ENCODE peak calls at places on chromosomes 1 and 21, in six cellular contexts. D is HepG2, S is K562, A is H1, M is NB4, Z is HCT116. G is an unnamed sample.

GRCh38 chr1:22916469-22916817 is 56.2 kb downstream of the LACTBL1 start:
- DNase-seq in D (no peak), Z (no peak), S (no peak), A (no peak), M (peak), G (no peak)

GRCh38 chr1:916173-917075 is 7.3 kb upstream of the SAMD11 start:
- DNase-seq in D (no peak), A (no peak), Z (no peak), S (no peak), M (peak), G (no peak)

GRCh38 chr1:98172578-98172977 is 251.7 kb upstream of the DPYD start:
- DNase-seq in M (no peak), D (no peak), A (no peak), S (no peak), Z (no peak), G (no peak)

GRCh38 chr1:248714248-248714647 is 11.7 kb upstream of the OR14I1 start:
- DNase-seq in S (no peak), M (peak), Z (no peak), A (no peak), D (no peak), G (no peak)

GRCh38 chr1:14138135-14138506 is 438.1 kb downstream of the PRDM2 start:
- DNase-seq in A (no peak), Z (no peak), D (no peak), M (no peak), S (no peak), G (no peak)

GRCh38 chr1:11690669-11691301 is 725 bp upstream of the DRAXIN start:
- DNase-seq in M (no peak), Z (no peak), D (peak), S (no peak), A (no peak), G (no peak)

GRCh38 chr1:220217383-220217988 is 54.8 kb downstream of the RAB3GAP2 start:
- DNase-seq in Z (peak), S (peak), D (peak), A (no peak), M (peak), G (peak)

GRCh38 chr1:10614377-10615225 is 139.9 kb downstream of the PEX14 start:
- DNase-seq in M (no peak), S (no peak), A (no peak), Z (no peak), D (no peak), G (no peak)

GRCh38 chr1:211527888-211528287 is 35.9 kb upstream of the RD3 start:
- DNase-seq in M (no peak), Z (no peak), A (no peak), S (no peak), D (no peak), G (no peak)

GRCh38 chr1:51750729-51751128 is 127.8 kb downstream of the NRDC start:
- DNase-seq in A (no peak), D (no peak), M (no peak), S (no peak), Z (no peak), G (no peak)

GRCh38 chr21:34983680-34984086 is 65.4 kb downstream of the RUNX1 start:
- DNase-seq in A (no peak), M (peak), D (no peak), Z (no peak), S (peak), G (no peak)

GRCh38 chr1:40478276-40478675 is 1.2 kb downstream of the ZFP69 start:
- DNase-seq in D (no peak), M (no peak), S (no peak), A (no peak), Z (no peak), G (no peak)

GRCh38 chr1:110464340-110464739 is 13.4 kb downstream of the PROK1 start:
- DNase-seq in A (no peak), Z (no peak), M (no peak), D (peak), S (no peak), G (peak)

GRCh38 chr1:37824001-37824400 is 16.0 kb upstream of the YRDC start:
- DNase-seq in M (no peak), A (no peak), Z (no peak), D (no peak), S (no peak), G (no peak)

GRCh38 chr1:171833091-171833822 is 8.0 kb upstream of the DNM3 start:
- DNase-seq in M (no peak), D (no peak), Z (no peak), A (no peak), S (no peak), G (no peak)

GRCh38 chr1:43431676-43432075 is 22.1 kb downstream of the HYI start:
- DNase-seq in D (no peak), Z (no peak), S (no peak), A (no peak), M (no peak), G (no peak)

GRCh38 chr1:118136511-118136937 is 48.5 kb downstream of the SPAG17 start:
- DNase-seq in S (no peak), D (no peak), M (no peak), A (no peak), Z (no peak), G (no peak)

GRCh38 chr1:15341634-15342375 is 67.9 kb upstream of the EFHD2 start:
- DNase-seq in Z (no peak), A (no peak), M (peak), S (no peak), D (no peak), G (no peak)

GRCh38 chr21:33157303-33157702 is 72.4 kb upstream of the IFNAR2 start:
- DNase-seq in M (peak), Z (no peak), S (no peak), D (no peak), A (no peak), G (no peak)

GRCh38 chr1:31228986-31229385 is 10.7 kb downstream of the NKAIN1 start:
- DNase-seq in S (no peak), D (no peak), A (no peak), M (no peak), Z (no peak), G (no peak)

GRCh38 chr1:154996966-154997701 is 3.7 kb downstream of the LENEP start:
- DNase-seq in S (no peak), M (peak), D (no peak), A (no peak), Z (no peak), G (no peak)

GRCh38 chr1:228778466-228778865 is 43.2 kb downstream of the RHOU start:
- DNase-seq in D (no peak), A (no peak), M (no peak), Z (no peak), S (no peak), G (no peak)

GRCh38 chr1:117770981-117771531 is 158.4 kb downstream of the GDAP2 start:
- DNase-seq in S (no peak), D (no peak), M (no peak), Z (no peak), A (no peak), G (no peak)

GRCh38 chr1:53069663-53070327 is 7.8 kb downstream of the PODN start:
- DNase-seq in D (no peak), A (peak), S (no peak), M (no peak), Z (no peak), G (no peak)

GRCh38 chr1:22142315-22143064 is 407 bp downstream of the WNT4 start:
- DNase-seq in M (no peak), A (peak), S (peak), Z (no peak), D (no peak), G (no peak)

GRCh38 chr1:63454269-63454668 is 68.8 kb downstream of the ITGB3BP start:
- DNase-seq in S (no peak), Z (no peak), D (peak), M (peak), A (no peak), G (peak)

GRCh38 chr1:178961868-178962267 is 63.8 kb upstream of the FAM20B start:
- DNase-seq in A (no peak), M (no peak), D (no peak), Z (no peak), S (no peak), G (no peak)

GRCh38 chr1:155278689-155279160 is 1.5 kb downstream of the HCN3 start:
- DNase-seq in D (no peak), M (no peak), S (no peak), A (no peak), Z (no peak), G (no peak)

GRCh38 chr1:241451981-241452380 is 67.6 kb downstream of the FH start:
- DNase-seq in D (no peak), S (no peak), A (no peak), Z (no peak), M (no peak), G (no peak)

GRCh38 chr1:228465134-228465533 is 22.0 kb upstream of the RNF187 start:
- DNase-seq in Z (no peak), D (no peak), S (no peak), A (no peak), M (no peak), G (no peak)

GRCh38 chr1:6357243-6357929 is 36.2 kb downstream of the ACOT7 start:
- DNase-seq in A (peak), M (no peak), Z (no peak), D (no peak), S (peak), G (no peak)

GRCh38 chr1:29393451-29393826 is 157.1 kb downstream of the PTPRU start:
- DNase-seq in D (no peak), S (no peak), A (peak), Z (no peak), M (no peak), G (no peak)
- TF ChIP-seq MAX in D (no peak), S (no peak), A (no peak), Z (no peak), M (no peak), G (no peak)

GRCh38 chr1:174626031-174627020 is 178.6 kb downstream of the GPR52 start:
- DNase-seq in M (no peak), Z (peak), A (no peak), S (no peak), D (no peak), G (no peak)
- TF ChIP-seq CTCF in M (no peak), Z (no peak), A (no peak), S (no peak), D (no peak), G (no peak)

DNA sequence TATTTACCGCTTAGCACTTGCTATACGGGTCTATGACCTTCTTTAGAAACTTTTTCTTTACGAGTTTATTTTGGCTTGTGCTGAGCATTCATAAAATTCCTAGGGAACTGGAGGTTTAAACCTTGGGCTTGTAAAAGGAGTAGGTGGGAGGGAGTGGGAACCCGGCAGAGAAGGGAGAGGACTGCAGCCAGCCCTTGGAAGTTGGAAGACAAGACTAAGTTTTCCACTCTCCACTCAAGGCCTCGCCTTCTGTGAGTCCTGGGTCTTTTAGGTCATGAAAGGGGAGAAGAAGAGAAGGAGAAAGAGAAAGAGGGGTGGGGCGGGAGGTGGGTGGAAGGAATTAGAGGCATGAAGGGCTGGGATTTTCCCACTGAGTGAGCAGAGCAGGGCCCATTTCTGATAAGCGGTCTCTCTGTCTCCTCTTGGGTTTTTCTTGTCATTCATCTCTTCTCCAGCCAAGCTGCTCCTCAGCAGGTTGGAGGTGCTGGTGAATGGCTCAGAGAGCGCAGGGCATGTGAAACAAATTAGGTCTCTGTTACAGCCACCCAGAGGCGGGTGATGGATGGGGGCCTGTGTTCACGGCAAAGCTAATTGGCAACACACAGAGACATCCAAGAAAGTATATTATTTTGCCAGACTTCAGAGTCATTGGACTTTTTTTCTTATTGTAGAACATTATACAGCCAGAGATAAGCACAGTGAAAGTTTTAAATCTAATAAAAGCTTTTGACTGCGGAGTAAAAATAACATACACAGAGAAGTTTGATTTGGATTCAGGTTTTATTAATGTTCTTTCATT is 247.3 kb downstream of the FOXD2 start:
- DNase-seq in A (peak), M (no peak), Z (no peak), S (no peak), D (no peak), G (no peak)
- TF ChIP-seq MAX in A (no peak), M (no peak), Z (no peak), S (no peak), D (no peak), G (no peak)

DNA sequence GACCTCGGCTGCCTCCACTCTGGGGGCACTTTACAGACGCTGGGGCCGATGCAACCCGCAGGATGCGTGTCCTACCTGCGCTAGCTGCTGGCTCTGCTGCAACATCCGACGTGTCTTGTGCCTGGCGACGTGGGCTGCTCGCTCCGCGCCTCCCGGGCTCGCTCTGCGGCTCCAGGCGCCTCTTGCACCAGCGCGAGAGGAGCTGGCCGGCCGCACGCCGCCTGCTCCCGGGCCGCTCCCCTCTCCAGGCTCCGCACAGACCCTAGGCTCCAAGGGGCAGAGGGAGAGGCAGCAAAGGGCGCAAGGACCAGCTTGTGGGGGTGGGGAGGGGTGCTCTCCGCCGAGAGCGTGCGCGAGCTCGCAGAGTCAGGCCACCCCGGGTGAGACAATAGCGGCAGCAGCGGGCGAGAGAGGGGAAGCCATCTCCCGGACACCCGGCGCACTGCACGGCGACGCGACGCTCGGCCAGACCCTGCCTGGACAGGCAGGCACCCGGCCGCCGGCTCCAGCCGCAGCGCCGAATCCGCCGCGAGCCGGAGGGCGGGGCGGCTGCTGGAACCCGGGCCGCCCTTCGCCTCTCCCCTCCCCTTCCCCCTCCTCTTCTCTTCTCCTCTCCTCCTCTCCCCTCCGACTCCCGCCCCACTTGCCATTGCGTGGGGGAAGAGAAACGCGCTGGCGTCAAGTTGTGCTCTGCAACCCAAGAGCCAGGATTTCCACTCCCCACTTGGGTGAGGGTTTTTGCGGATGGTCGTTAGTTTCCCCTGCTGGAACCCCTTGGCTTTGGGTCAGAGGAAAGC is at the start of gene PIK3C2B:
- DNase-seq in M (peak), A (peak), Z (peak), S (peak), D (peak), G (peak)
- TF ChIP-seq CTCF in M (peak), A (peak), Z (peak), S (peak), D (peak), G (peak)

GRCh38 chr1:72635719-72636118 is 353.4 kb upstream of the NEGR1 start:
- DNase-seq in D (no peak), S (no peak), Z (no peak), A (no peak), M (peak), G (no peak)
- TF ChIP-seq MAX in D (no peak), S (no peak), Z (no peak), A (no peak), M (no peak), G (no peak)

DNA sequence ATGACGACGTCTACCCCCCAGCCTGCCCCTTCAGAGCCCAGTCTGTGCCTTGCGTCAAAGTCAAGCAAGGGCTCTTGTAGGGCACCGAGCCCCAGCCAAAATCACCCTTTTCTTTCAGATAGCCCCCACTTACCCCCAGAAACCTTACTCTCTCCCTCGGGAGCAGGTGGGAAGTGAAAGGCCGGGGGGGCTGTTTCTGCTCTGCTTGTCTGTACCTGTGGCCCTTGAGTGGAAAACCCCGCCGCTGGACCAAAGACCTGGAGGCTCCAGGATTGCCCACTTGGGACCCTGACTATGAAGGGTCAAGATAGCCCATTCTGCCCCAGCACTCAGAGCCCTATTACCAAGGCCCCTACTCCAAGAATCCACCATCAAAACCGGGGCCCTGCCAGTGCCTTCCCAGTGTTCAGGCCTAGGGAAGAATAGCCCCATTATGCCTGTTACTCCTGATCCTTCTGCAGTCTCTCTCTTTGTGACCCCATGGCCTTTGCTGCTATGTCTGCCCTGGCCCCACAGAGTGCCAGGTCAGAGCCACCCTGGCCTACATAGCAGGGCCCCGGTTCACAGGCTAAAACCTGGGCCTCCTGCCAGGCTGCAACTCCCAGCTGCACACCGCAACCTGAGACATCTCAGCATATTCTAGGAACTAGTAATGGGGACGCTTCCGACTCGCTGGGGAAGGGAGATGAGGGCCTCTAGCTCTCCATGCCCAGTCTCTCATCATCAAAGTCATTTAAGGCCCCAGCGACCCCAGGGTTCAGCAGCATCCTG is 22.2 kb upstream of the HPDL start:
- DNase-seq in S (peak), Z (no peak), M (peak), D (peak), A (peak), G (no peak)
- TF ChIP-seq CTCF in S (no peak), Z (no peak), M (no peak), D (no peak), A (no peak), G (no peak)

GRCh38 chr1:85479491-85479890 is 14.5 kb upstream of the DDAH1 start:
- DNase-seq in S (no peak), M (no peak), A (no peak), Z (no peak), D (no peak), G (no peak)
- TF ChIP-seq MAX in S (no peak), M (no peak), A (no peak), Z (no peak), D (no peak), G (no peak)

GRCh38 chr1:58827298-58827697 is 43.5 kb upstream of the JUN start:
- DNase-seq in D (no peak), A (no peak), Z (no peak), M (no peak), S (no peak), G (no peak)

GRCh38 chr1:58821309-58821708 is 37.5 kb upstream of the JUN start:
- DNase-seq in M (no peak), A (no peak), D (no peak), S (no peak), Z (no peak), G (no peak)

GRCh38 chr1:58824753-58825389 is 41.0 kb upstream of the JUN start:
- DNase-seq in M (no peak), A (no peak), S (no peak), D (no peak), Z (no peak), G (peak)

GRCh38 chr1:58819719-58820118 is 35.9 kb upstream of the JUN start:
- DNase-seq in D (no peak), M (no peak), Z (no peak), S (no peak), A (no peak), G (no peak)

GRCh38 chr1:58823481-58824010 is 39.7 kb upstream of the JUN start:
- DNase-seq in D (no peak), S (no peak), Z (no peak), M (no peak), A (no peak), G (peak)
- TF ChIP-seq CTCF in D (no peak), S (no peak), Z (peak), M (no peak), A (no peak), G (no peak)

GRCh38 chr1:177092001-177092400 is 72.5 kb downstream of the ASTN1 start:
- DNase-seq in A (no peak), S (no peak), Z (no peak), M (no peak), D (no peak), G (no peak)
- TF ChIP-seq MAX in A (no peak), S (no peak), Z (no peak), M (no peak), D (no peak), G (no peak)

DNA sequence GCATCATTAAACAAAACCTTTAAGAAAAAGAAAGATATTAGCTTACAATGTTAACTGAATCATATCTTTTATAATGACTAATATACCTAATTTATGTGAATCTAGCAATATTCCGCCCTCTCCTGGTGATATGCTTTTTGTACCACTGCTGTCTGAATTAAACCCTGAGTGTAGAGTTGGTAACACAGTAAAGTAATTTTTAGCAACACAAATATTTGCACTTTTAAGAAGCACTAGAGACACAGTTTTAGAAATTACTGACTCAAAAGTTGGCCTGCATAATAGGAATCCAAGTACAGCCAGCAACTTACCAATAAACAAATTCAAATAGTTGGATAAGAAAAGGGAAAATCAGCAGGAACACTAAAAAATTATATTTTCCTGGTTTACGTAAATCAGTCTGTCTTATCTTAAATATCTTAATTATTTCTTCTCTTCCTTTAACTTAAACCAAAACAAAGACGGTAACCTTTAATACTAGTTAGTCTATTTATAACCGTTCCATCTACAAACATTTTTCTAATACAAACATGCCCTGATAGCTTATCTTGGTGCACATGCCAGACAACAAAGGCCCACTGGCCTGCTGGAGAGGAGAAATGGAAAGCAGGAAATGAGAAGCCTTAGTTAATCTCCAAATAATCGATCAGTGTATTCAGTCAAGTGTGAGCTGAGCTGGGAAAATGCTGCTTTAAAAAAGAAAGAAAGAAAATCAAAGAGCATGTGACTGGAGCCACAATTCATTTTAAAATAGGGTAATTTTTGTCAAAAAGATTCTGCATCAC is 246.0 kb downstream of the RERE start:
- DNase-seq in Z (no peak), D (peak), A (no peak), S (no peak), M (no peak), G (no peak)
- TF ChIP-seq CTCF in Z (peak), D (peak), A (no peak), S (peak), M (no peak), G (peak)

G was measured in A549.